ENCODE peak calls at places on chromosome 22, in six cellular contexts. E is ovary, Q is IMR-90, R is adrenal gland, B is gastrocnemius medialis, O is spleen. S is an unnamed sample.

GRCh38 chr22:32245042-32245441 is 10.1 kb downstream of the SLC5A4 start:
- DNase-seq in E (no peak), Q (no peak), R (no peak), B (no peak), O (no peak), S (no peak)

GRCh38 chr22:19848298-19849224 is 6.1 kb downstream of the GNB1L start:
- DNase-seq in E (no peak), Q (no peak), R (peak; percentile 80), B (peak; percentile 86), O (no peak), S (no peak)

GRCh38 chr22:19843107-19843856 is 11.4 kb downstream of the GNB1L start:
- DNase-seq in E (no peak), Q (no peak), R (no peak), B (no peak), O (no peak), S (no peak)

GRCh38 chr22:48244388-48245118 is 1482.1 kb downstream of the TBC1D22A start:
- DNase-seq in E (no peak), Q (no peak), R (no peak), B (no peak), O (peak; percentile 63), S (no peak)

GRCh38 chr22:44828193-44828592 is 75.8 kb downstream of the ARHGAP8 start:
- DNase-seq in E (no peak), Q (no peak), R (no peak), B (no peak), O (no peak), S (no peak)

GRCh38 chr22:37018815-37019308 is 385 bp downstream of the TST start:
- DNase-seq in E (peak; percentile 87), Q (peak; percentile 55), R (peak; percentile 77), B (peak; percentile 41), O (peak; percentile 81), S (peak; percentile 84)

GRCh38 chr22:19037282-19038163 is 84.7 kb downstream of the DGCR2 start:
- DNase-seq in E (no peak), Q (no peak), R (no peak), B (no peak), O (no peak), S (peak; percentile 69)

GRCh38 chr22:37079668-37080171 is 28.2 kb downstream of the KCTD17 start:
- DNase-seq in E (no peak), Q (peak; percentile 76), R (no peak), B (no peak), O (peak; percentile 83), S (no peak)

GRCh38 chr22:49348631-49349030 is 479.0 kb downstream of the BRD1 start:
- DNase-seq in E (no peak), Q (no peak), R (no peak), B (no peak), O (peak; percentile 48), S (peak; percentile 33)

GRCh38 chr22:44399906-44400762 is 87.4 kb upstream of the SHISAL1 start:
- DNase-seq in E (peak; percentile 3), Q (no peak), R (no peak), B (no peak), O (peak; percentile 58), S (no peak)

GRCh38 chr22:18968011-18968749 is 32.1 kb upstream of the PRODH start:
- DNase-seq in E (no peak), Q (peak; percentile 15), R (peak; percentile 41), B (no peak), O (no peak), S (peak; percentile 57)

GRCh38 chr22:43824724-43825485 is 12.8 kb upstream of the EFCAB6 start:
- DNase-seq in E (no peak), Q (no peak), R (peak; percentile 5), B (no peak), O (no peak), S (no peak)

GRCh38 chr22:44561139-44561840 is 63.3 kb upstream of the RTL6 start:
- DNase-seq in E (no peak), Q (no peak), R (no peak), B (no peak), O (no peak), S (peak; percentile 4)

DNA sequence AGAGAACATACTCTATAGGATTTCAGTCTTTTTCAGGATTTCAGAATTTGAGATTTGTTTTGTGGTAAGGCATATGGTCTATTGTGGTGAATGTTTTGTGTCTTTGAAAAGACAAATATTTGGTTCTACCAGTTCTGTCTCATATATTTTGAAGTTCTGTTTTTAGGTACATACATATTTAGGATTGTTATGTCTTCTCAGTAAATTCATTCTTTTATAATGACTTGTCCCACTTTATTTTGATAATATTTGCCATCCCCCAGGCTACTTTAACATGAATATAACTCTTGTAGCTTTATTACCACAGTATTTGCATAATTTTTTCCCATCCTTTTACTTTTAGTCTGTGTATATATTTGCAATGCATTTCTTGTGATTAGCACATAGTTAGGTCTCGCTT is 32.0 kb downstream of the MTMR3 start:
- DNase-seq in E (no peak), Q (no peak), R (no peak), B (no peak), O (no peak), S (no peak)
- H3K4me1 ChIP-seq in E (peaks cover 20% of the 10 kb centered on the region), Q (peaks cover 26% of the 10 kb centered on the region), R (peaks cover 40% of the 10 kb centered on the region), B (peaks cover 90% of the 10 kb centered on the region), O (peaks cover 100% of the 10 kb centered on the region), S (peaks cover 45% of the 10 kb centered on the region)

GRCh38 chr22:38735465-38736256 is 20.1 kb downstream of the SUN2 start:
- DNase-seq in E (no peak), Q (no peak), R (no peak), B (no peak), O (peak; percentile 74), S (no peak)

GRCh38 chr22:38733329-38734202 is 22.2 kb downstream of the SUN2 start:
- DNase-seq in E (peak; percentile 80), Q (peak; percentile 55), R (peak; percentile 72), B (peak; percentile 98), O (peak; percentile 84), S (no peak)

GRCh38 chr22:38736257-38736570 is 19.6 kb downstream of the SUN2 start:
- DNase-seq in E (no peak), Q (no peak), R (no peak), B (no peak), O (no peak), S (no peak)

GRCh38 chr22:38735126-38735464 is 20.7 kb downstream of the SUN2 start:
- DNase-seq in E (no peak), Q (no peak), R (no peak), B (no peak), O (peak; percentile 63), S (no peak)

GRCh38 chr22:38734203-38735100 is 21.3 kb downstream of the SUN2 start:
- DNase-seq in E (no peak), Q (no peak), R (no peak), B (no peak), O (peak; percentile 57), S (no peak)
- TF ChIP-seq POLR2A in E (no peak), Q (no peak), R (no peak), B (no peak), O (no peak), S (no peak)

GRCh38 chr22:38193580-38193979 is 8.2 kb upstream of the MAFF start:
- DNase-seq in E (peak; percentile 82), Q (no peak), R (peak; percentile 91), B (no peak), O (no peak), S (no peak)
- H3K4me1 ChIP-seq in E (peaks cover 3% of the 10 kb centered on the region), Q (peaks cover 18% of the 10 kb centered on the region), R (peaks cover 10% of the 10 kb centered on the region), B (peaks cover 19% of the 10 kb centered on the region), O (peaks cover 29% of the 10 kb centered on the region), S (no peaks in the 10 kb centered on the region)

GRCh38 chr22:46071451-46072029 is 78.8 kb upstream of the PPARA start:
- DNase-seq in E (peak; percentile 97), Q (peak; percentile 90), R (peak; percentile 96), B (peak; percentile 93), O (peak; percentile 92), S (peak; percentile 95)
- TF ChIP-seq POLR2A in E (peak; percentile 48), Q (no peak), R (peak; percentile 86), B (peak; percentile 88), O (peak; percentile 32), S (no peak)

S was measured in suprapubic skin.